ENCODE peak calls at places on chromosomes 13 and 19, in seven cellular contexts. C is cardiac muscle cell; P is GM19239; B is T-helper 2 cell; I is stimulated activated CD4-positive, alpha-beta T cell treated with anti-CD3 and anti-CD28 coated beads, Interleukin-2, amount 100 ng/mL, for 48 hours; K is non-pigmented ciliary epithelial cell; F is breast epithelium. Z is an unnamed sample.

GRCh38 chr13:97962887-97963286 is 9.4 kb downstream of the IPO5 start:
- DNase-seq in C (no peak), P (no peak), B (no peak), I (no peak), K (no peak), F (no peak), Z (no peak)

GRCh38 chr19:29561601-29562000 is 35.8 kb downstream of the VSTM2B start:
- DNase-seq in C (no peak), P (no peak), B (no peak), I (no peak), K (no peak), F (no peak), Z (no peak)

GRCh38 chr19:48319647-48320537 is 5.5 kb upstream of the EMP3 start:
- DNase-seq in C (peak; percentile 91), P (no peak), B (peak; percentile 60), I (peak; percentile 79), K (no peak), F (peak; percentile 86), Z (peak; percentile 77)

GRCh38 chr19:662962-663681 is at the start of gene RNF126:
- DNase-seq in C (peak; percentile 93), P (peak; percentile 95), B (peak; percentile 97), I (peak; percentile 98), K (no peak), F (peak; percentile 97), Z (peak; percentile 91)

GRCh38 chr19:55670280-55671053 is 4.6 kb upstream of the EPN1 start:
- DNase-seq in C (no peak), P (no peak), B (no peak), I (no peak), K (no peak), F (no peak), Z (no peak)

GRCh38 chr13:110536006-110536693 is 25.4 kb downstream of the RAB20 start:
- DNase-seq in C (no peak), P (peak; percentile 27), B (no peak), I (no peak), K (no peak), F (no peak), Z (no peak)

GRCh38 chr13:24706886-24707585 is 26.8 kb downstream of the ATP12A start:
- DNase-seq in C (no peak), P (no peak), B (no peak), I (no peak), K (no peak), F (no peak), Z (no peak)

GRCh38 chr13:46571941-46572340 is 19.0 kb downstream of the LRCH1 start:
- DNase-seq in C (no peak), P (no peak), B (no peak), I (no peak), K (no peak), F (no peak), Z (peak; percentile 33)

GRCh38 chr13:48602296-48603040 is 51.3 kb upstream of the CYSLTR2 start:
- DNase-seq in C (no peak), P (no peak), B (no peak), I (no peak), K (no peak), F (no peak), Z (no peak)

GRCh38 chr13:110000534-110001345 is 214.4 kb upstream of the IRS2 start:
- DNase-seq in C (no peak), P (no peak), B (no peak), I (no peak), K (no peak), F (no peak), Z (no peak)

GRCh38 chr19:41298327-41298964 is 11.5 kb upstream of the CCDC97 start:
- DNase-seq in C (peak; percentile 87), P (no peak), B (no peak), I (no peak), K (peak; percentile 49), F (peak; percentile 84), Z (peak; percentile 96)

GRCh38 chr13:90107658-90108057 is 1239.8 kb upstream of the MIR17HG start:
- DNase-seq in C (no peak), P (no peak), B (no peak), I (no peak), K (no peak), F (no peak), Z (no peak)

GRCh38 chr19:23440207-23440606 is 44.9 kb upstream of the ZNF91 start:
- DNase-seq in C (no peak), P (no peak), B (no peak), I (no peak), K (no peak), F (no peak), Z (no peak)

GRCh38 chr13:19597523-19597922 is 35.9 kb upstream of the MPHOSPH8 start:
- DNase-seq in C (no peak), P (no peak), B (no peak), I (no peak), K (no peak), F (no peak), Z (peak; percentile 20)

GRCh38 chr19:42143341-42144234 is 11.3 kb upstream of the POU2F2 start:
- DNase-seq in C (peak; percentile 85), P (no peak), B (no peak), I (no peak), K (no peak), F (no peak), Z (peak; percentile 18)

GRCh38 chr19:48737360-48737998 is 2.9 kb downstream of the RASIP1 start:
- DNase-seq in C (no peak), P (no peak), B (no peak), I (no peak), K (no peak), F (no peak), Z (no peak)

GRCh38 chr19:29540128-29540527 is 14.3 kb downstream of the VSTM2B start:
- DNase-seq in C (no peak), P (no peak), B (no peak), I (no peak), K (no peak), F (no peak), Z (no peak)

GRCh38 chr19:8305798-8306197 is 2.4 kb downstream of the CD320 start:
- DNase-seq in C (no peak), P (no peak), B (no peak), I (no peak), K (no peak), F (peak; percentile 14), Z (no peak)

GRCh38 chr19:57269515-57270250 is 10.6 kb upstream of the ZNF460 start:
- DNase-seq in C (no peak), P (no peak), B (no peak), I (no peak), K (peak; percentile 93), F (no peak), Z (peak; percentile 74)

GRCh38 chr19:44585371-44586141 is 27.8 kb upstream of the IGSF23 start:
- DNase-seq in C (no peak), P (no peak), B (no peak), I (no peak), K (no peak), F (no peak), Z (peak; percentile 31)

Z was measured in LHCN-M2.